ENCODE peak calls at places on chromosomes 3 and 15, in four cellular contexts. One of them, this sample, is unnamed.

GRCh38 chr3:57815034-57815433 is 58.9 kb downstream of the SLMAP start:
- DNase-seq in T-helper 2 cell: no peak
- DNase-seq in D341Med: no peak
- DNase-seq in GM20000: no peak
- DNase-seq in this sample: no peak

GRCh38 chr3:35184775-35185174 is 454.6 kb upstream of the ARPP21 start:
- DNase-seq in T-helper 2 cell: no peak
- DNase-seq in D341Med: no peak
- DNase-seq in GM20000: no peak
- DNase-seq in this sample: no peak

GRCh38 chr15:68348064-68348463 is 70.5 kb downstream of the FEM1B start:
- DNase-seq in T-helper 2 cell: no peak
- DNase-seq in D341Med: no peak
- DNase-seq in GM20000: no peak
- DNase-seq in this sample: no peak

GRCh38 chr15:65071381-65071811 is 3.6 kb upstream of the RASL12 start:
- DNase-seq in T-helper 2 cell: no peak
- DNase-seq in D341Med: no peak
- DNase-seq in GM20000: no peak
- DNase-seq in this sample: no peak

GRCh38 chr3:184327171-184327570 is 10.2 kb upstream of the FAM131A start:
- DNase-seq in T-helper 2 cell: no peak
- DNase-seq in D341Med: no peak
- DNase-seq in GM20000: no peak
- DNase-seq in this sample: no peak

GRCh38 chr15:88897456-88898194 is 2.3 kb upstream of the HAPLN3 start:
- DNase-seq in T-helper 2 cell: peak
- DNase-seq in D341Med: peak
- DNase-seq in GM20000: no peak
- DNase-seq in this sample: peak

GRCh38 chr3:4313606-4314308 is 10.6 kb downstream of the SETMAR start:
- DNase-seq in T-helper 2 cell: no peak
- DNase-seq in D341Med: no peak
- DNase-seq in GM20000: no peak
- DNase-seq in this sample: no peak

GRCh38 chr3:130093741-130094391 is 12.2 kb downstream of the ALG1L2 start:
- DNase-seq in T-helper 2 cell: no peak
- DNase-seq in D341Med: no peak
- DNase-seq in GM20000: peak
- DNase-seq in this sample: no peak

GRCh38 chr3:144463916-144464315 is 492.3 kb downstream of the DIPK2A start:
- DNase-seq in T-helper 2 cell: no peak
- DNase-seq in D341Med: no peak
- DNase-seq in GM20000: no peak
- DNase-seq in this sample: no peak

GRCh38 chr3:100992086-100993033 is 861 bp downstream of the ABI3BP start:
- DNase-seq in T-helper 2 cell: no peak
- DNase-seq in D341Med: no peak
- DNase-seq in GM20000: no peak
- DNase-seq in this sample: no peak

GRCh38 chr15:41183580-41183979 is 47.0 kb downstream of the EXD1 start:
- DNase-seq in T-helper 2 cell: no peak
- DNase-seq in D341Med: no peak
- DNase-seq in GM20000: no peak
- DNase-seq in this sample: no peak

GRCh38 chr3:23283625-23284024 is 80.5 kb downstream of the UBE2E2 start:
- DNase-seq in T-helper 2 cell: no peak
- DNase-seq in D341Med: no peak
- DNase-seq in GM20000: no peak
- DNase-seq in this sample: no peak

GRCh38 chr3:16372362-16373269 is 107.6 kb downstream of the OXNAD1 start:
- DNase-seq in T-helper 2 cell: no peak
- DNase-seq in D341Med: no peak
- DNase-seq in GM20000: no peak
- DNase-seq in this sample: no peak

GRCh38 chr3:126129408-126129891 is 45.5 kb upstream of the SLC41A3 start:
- DNase-seq in T-helper 2 cell: no peak
- DNase-seq in D341Med: no peak
- DNase-seq in GM20000: no peak
- DNase-seq in this sample: no peak

GRCh38 chr3:113354307-113354706 is 87.0 kb downstream of the CFAP44 start:
- DNase-seq in T-helper 2 cell: no peak
- DNase-seq in D341Med: no peak
- DNase-seq in GM20000: no peak
- DNase-seq in this sample: no peak